ENCODE peak calls at places on chromosomes 5 and 9, in five cellular contexts. Q is H9; X is CD4-positive, alpha-beta T cell; D is suprapubic skin; O is adipocyte. N is an unnamed sample.
A peak's percentile ranks its signal among the peaks of the same experiment; 100 is the strongest.

GRCh38 chr9:6305954-6306563 is 22.1 kb upstream of the TPD52L3 start:
- DNase-seq in Q (no peak), X (no peak), D (no peak), O (peak; percentile 82), N (peak; percentile 71)

GRCh38 chr9:121213136-121213806 is 11.6 kb upstream of the RAB14 start:
- DNase-seq in Q (peak; percentile 95), X (peak; percentile 44), D (peak; percentile 93), O (peak; percentile 95), N (peak; percentile 73)

GRCh38 chr9:93416530-93417235 is 34.8 kb upstream of the FAM120A start:
- DNase-seq in Q (no peak), X (no peak), D (no peak), O (no peak), N (no peak)

GRCh38 chr5:173602423-173602822 is 14.0 kb downstream of the BOD1 start:
- DNase-seq in Q (no peak), X (no peak), D (no peak), O (peak; percentile 70), N (no peak)

GRCh38 chr5:68464424-68464823 is 248.9 kb downstream of the PIK3R1 start:
- DNase-seq in Q (no peak), X (no peak), D (no peak), O (peak; percentile 57), N (peak; percentile 71)

GRCh38 chr5:177194278-177194677 is 60.7 kb downstream of the NSD1 start:
- DNase-seq in Q (no peak), X (no peak), D (no peak), O (peak; percentile 78), N (peak; percentile 96)

GRCh38 chr5:139949710-139950109 is 93.4 kb downstream of the NRG2 start:
- DNase-seq in Q (no peak), X (no peak), D (no peak), O (no peak), N (no peak)

GRCh38 chr5:84437673-84438315 is 53.1 kb upstream of the EDIL3 start:
- DNase-seq in Q (no peak), X (no peak), D (no peak), O (peak; percentile 68), N (peak; percentile 89)

GRCh38 chr5:167565555-167565954 is 725.9 kb upstream of the WWC1 start:
- DNase-seq in Q (no peak), X (no peak), D (no peak), O (peak; percentile 44), N (peak; percentile 35)

GRCh38 chr5:88686077-88686541 is 196.9 kb downstream of the MEF2C start:
- DNase-seq in Q (no peak), X (no peak), D (no peak), O (no peak), N (no peak)

GRCh38 chr5:53430618-53431252 is 49.7 kb upstream of the FST start:
- DNase-seq in Q (no peak), X (no peak), D (no peak), O (peak; percentile 79), N (peak; percentile 73)

GRCh38 chr9:4821994-4822544 is 29.3 kb downstream of the RCL1 start:
- DNase-seq in Q (no peak), X (no peak), D (no peak), O (no peak), N (no peak)

DNA sequence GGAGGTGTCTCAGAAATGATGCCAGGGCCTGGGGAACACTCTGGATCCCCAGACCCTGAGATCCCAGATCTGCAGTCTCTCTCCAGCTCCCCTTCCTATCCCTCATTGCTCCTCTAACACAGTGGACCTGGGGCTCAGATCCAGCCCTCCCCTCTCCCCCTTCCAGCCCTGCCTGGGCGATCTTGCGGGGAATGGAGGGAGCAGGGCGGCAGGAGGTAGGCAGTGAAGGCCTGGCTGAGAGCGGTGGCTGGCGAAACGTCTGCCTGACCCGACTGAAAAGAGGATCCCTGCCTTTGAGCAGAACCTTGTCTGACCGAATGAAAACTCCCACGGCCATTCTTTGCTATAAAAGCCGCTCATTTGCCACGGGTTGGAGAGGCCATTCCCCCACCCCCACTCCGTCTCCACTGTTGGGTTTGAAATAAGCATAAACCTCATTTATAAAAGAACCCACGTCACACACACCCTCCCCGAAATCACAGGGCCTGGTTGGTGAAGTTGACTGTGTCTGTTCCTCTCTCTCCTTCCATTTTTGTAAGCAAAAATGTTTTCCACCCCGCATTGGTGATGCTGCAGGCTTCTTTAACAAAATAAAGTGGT is 8.8 kb downstream of the MSX2 start:
- DNase-seq in Q (peak; percentile 60), X (no peak), D (no peak), O (no peak), N (no peak)
- H3K27me3 ChIP-seq in Q (peaks cover 90% of the 10 kb centered on the region), X (peaks cover 87% of the 10 kb centered on the region), D (peaks cover 72% of the 10 kb centered on the region), O (peaks cover 36% of the 10 kb centered on the region), N (peaks cover 34% of the 10 kb centered on the region)

GRCh38 chr9:126675147-126675467 is 61.4 kb downstream of the LMX1B start:
- DNase-seq in Q (no peak), X (no peak), D (no peak), O (no peak), N (no peak)
- H3K27me3 ChIP-seq in Q (peaks cover 10% of the 10 kb centered on the region), X (peaks cover 88% of the 10 kb centered on the region), D (peaks cover 70% of the 10 kb centered on the region), O (peaks cover 50% of the 10 kb centered on the region), N (peaks cover 8% of the 10 kb centered on the region)

GRCh38 chr5:310516-310915 is 11.0 kb upstream of the AHRR start:
- DNase-seq in Q (no peak), X (no peak), D (peak; percentile 28), O (no peak), N (no peak)
- H3K27me3 ChIP-seq in Q (no peaks in the 10 kb centered on the region), X (no peaks in the 10 kb centered on the region), D (no peaks in the 10 kb centered on the region), O (no peaks in the 10 kb centered on the region), N (no peaks in the 10 kb centered on the region)

DNA sequence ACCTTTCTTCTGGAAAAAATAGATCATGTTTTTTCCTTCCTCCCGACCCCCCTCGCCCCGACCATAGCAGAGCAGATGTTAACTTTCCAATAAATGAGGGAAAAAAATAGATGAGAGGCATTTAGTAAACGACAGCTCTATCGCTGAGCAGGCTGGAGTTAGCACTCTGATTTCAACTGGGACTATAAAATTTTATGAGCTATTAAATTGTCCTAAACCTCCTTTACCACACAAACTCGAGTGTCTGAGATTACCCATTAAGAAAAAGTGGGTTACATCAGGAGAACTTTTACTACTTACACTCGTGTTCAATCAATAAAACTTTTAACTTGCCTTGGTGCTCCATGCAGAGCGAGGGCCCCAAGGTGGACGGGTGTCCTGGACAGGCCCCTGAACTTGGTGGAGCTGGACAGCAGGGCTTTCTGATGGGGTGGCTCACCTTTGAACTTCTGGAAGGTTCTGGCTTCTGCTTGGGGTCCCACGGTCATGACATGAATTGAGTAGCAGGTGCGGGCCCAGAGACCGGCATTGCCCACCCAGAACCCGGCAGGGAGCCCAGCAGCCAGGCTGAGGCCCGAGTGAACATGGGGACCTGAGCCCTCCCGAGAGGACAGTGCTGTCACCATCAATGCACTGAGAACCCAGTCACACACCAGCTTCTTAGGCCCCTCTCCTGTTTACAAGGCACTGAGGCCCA is 59.9 kb upstream of the RNU6ATAC start:
- DNase-seq in Q (no peak), X (no peak), D (peak; percentile 57), O (no peak), N (no peak)
- H3K27me3 ChIP-seq in Q (no peaks in the 10 kb centered on the region), X (no peaks in the 10 kb centered on the region), D (peaks cover 8% of the 10 kb centered on the region), O (peaks cover 34% of the 10 kb centered on the region), N (peaks cover 2% of the 10 kb centered on the region)

DNA sequence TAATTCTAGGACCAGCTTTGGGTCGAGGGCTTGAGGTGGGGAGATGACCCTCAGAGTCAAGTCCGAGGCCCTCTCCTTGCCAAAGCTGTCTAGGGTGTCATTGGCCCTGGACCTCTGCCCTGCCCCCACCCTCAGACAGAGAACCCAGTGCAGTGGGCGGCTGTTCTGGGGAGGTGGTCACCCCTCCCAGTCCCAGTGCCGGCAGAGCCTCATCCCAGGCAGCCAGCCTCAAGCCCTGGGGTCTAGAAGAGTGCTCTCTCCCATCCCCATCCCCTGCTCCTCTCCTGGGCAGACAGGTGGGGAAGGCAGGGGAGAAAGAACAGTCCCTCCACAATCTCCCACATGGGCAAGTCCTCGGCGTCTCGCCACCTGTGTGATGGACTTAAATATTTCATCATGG is 7.0 kb downstream of the NTNG2 start:
- DNase-seq in Q (no peak), X (no peak), D (no peak), O (no peak), N (no peak)
- H3K27me3 ChIP-seq in Q (peaks cover 19% of the 10 kb centered on the region), X (peaks cover 43% of the 10 kb centered on the region), D (peaks cover 75% of the 10 kb centered on the region), O (peaks cover 75% of the 10 kb centered on the region), N (peaks cover 27% of the 10 kb centered on the region)

GRCh38 chr9:81690251-81690851 is 1.0 kb upstream of the TLE1 start:
- DNase-seq in Q (peak; percentile 53), X (no peak), D (peak; percentile 81), O (peak; percentile 29), N (peak; percentile 87)
- H3K27me3 ChIP-seq in Q (no peaks in the 10 kb centered on the region), X (peaks cover 18% of the 10 kb centered on the region), D (no peaks in the 10 kb centered on the region), O (no peaks in the 10 kb centered on the region), N (no peaks in the 10 kb centered on the region)

DNA sequence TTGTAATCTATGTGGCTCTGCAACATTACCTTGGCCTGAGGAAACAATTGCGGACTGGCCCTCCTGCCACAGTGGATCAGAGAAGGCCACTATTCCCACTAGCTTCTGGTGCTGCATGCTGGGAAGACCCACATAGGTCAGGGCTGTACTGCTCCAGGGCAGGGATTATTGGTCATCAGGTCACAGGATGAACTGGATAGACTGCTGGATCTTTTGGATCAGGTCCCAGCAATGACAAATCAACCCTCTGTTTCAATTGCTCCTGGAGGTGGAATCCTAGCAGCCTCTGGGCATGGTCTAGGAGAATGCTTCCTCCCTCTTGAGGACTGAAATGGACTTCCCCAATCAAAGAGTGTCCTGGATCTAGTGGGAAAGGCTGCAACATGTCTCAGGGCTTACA is 66.7 kb upstream of the PHF24 start:
- DNase-seq in Q (no peak), X (no peak), D (no peak), O (no peak), N (peak; percentile 27)
- H3K27me3 ChIP-seq in Q (no peaks in the 10 kb centered on the region), X (peaks cover 11% of the 10 kb centered on the region), D (no peaks in the 10 kb centered on the region), O (peaks cover 50% of the 10 kb centered on the region), N (peaks cover 2% of the 10 kb centered on the region)

GRCh38 chr5:76474377-76474776 is 71.3 kb downstream of the IQGAP2 start:
- DNase-seq in Q (no peak), X (no peak), D (no peak), O (no peak), N (no peak)
- H3K27me3 ChIP-seq in Q (no peaks in the 10 kb centered on the region), X (no peaks in the 10 kb centered on the region), D (no peaks in the 10 kb centered on the region), O (peaks cover 12% of the 10 kb centered on the region), N (no peaks in the 10 kb centered on the region)

GRCh38 chr5:42992035-42992570 is 48.0 kb downstream of the ANXA2R start:
- DNase-seq in Q (peak; percentile 75), X (peak; percentile 68), D (peak; percentile 94), O (peak; percentile 84), N (peak; percentile 53)

GRCh38 chr5:42993516-42994284 is 46.4 kb downstream of the ANXA2R start:
- DNase-seq in Q (peak; percentile 37), X (peak; percentile 54), D (no peak), O (peak; percentile 80), N (peak; percentile 26)

GRCh38 chr5:42989198-42989597 is 50.9 kb downstream of the ANXA2R start:
- DNase-seq in Q (no peak), X (no peak), D (no peak), O (no peak), N (no peak)

GRCh38 chr5:42990892-42991291 is 49.2 kb downstream of the ANXA2R start:
- DNase-seq in Q (no peak), X (no peak), D (no peak), O (no peak), N (no peak)

DNA sequence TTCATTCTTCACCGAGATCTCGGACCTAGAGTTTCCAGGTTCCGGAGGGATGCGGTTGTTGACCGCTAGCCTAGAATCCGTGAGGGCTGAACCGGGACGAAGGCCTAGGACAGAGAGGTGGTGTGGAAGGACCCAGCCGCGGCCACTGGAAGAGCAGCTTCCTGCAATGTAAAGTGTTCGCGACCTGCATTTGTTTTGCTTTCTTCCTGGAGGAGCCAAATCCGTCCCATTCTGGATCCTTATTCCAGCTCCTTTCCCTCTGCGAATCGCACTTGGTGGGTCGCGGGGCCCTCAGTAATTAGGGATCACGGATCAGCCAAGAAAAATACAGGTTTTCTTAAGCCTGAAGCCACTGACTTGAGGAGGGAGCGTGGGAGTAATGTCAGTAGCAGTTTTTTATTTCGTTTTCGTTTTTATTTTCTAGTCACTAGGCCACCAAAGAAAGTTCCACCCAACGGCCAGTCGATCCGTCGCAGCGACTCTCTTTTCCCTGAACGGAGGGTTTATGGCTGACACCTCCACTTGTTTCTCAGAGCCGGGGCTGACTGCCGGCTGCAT is 48.6 kb downstream of the ANXA2R start:
- DNase-seq in Q (peak; percentile 32), X (no peak), D (no peak), O (no peak), N (no peak)
- H3K27me3 ChIP-seq in Q (peaks cover 62% of the 10 kb centered on the region), X (no peaks in the 10 kb centered on the region), D (peaks cover 66% of the 10 kb centered on the region), O (no peaks in the 10 kb centered on the region), N (no peaks in the 10 kb centered on the region)

N was measured in bronchial epithelial cell.